ENCODE peak calls at places on chromosomes 5 and 9, in four cellular contexts. C, E, P and L are unnamed samples. For H3K27me3 and H3K4me1, the result is how much of the 10 kb centered on the place peaks cover.

GRCh38 chr9:131661954-131662621 is 77.8 kb downstream of the RAPGEF1 start:
- DNase-seq in E (no peak), P (no peak), C (no peak), L (no peak)

GRCh38 chr9:118302721-118303120 is 598.5 kb downstream of the TLR4 start:
- DNase-seq in C (no peak), P (no peak), E (no peak), L (no peak)

GRCh38 chr5:171269717-171270116 is 39.3 kb upstream of the TLX3 start:
- DNase-seq in P (peak), E (no peak), C (no peak), L (no peak)

GRCh38 chr5:74040065-74040551 is 414.1 kb downstream of the ARHGEF28 start:
- DNase-seq in E (peak), C (no peak), P (no peak), L (no peak)

GRCh38 chr9:34514816-34515215 is 8.0 kb downstream of the ENHO start:
- DNase-seq in E (no peak), C (no peak), P (no peak), L (no peak)

GRCh38 chr9:121972501-121972981 is 120.6 kb downstream of the TTLL11 start:
- DNase-seq in C (no peak), E (no peak), P (peak), L (no peak)

GRCh38 chr5:53381-54174 is 38.4 kb upstream of the PLEKHG4B start:
- DNase-seq in E (peak), P (no peak), C (peak), L (no peak)

GRCh38 chr5:38872826-38873225 is 27.0 kb downstream of the OSMR start:
- DNase-seq in E (no peak), P (no peak), C (no peak), L (no peak)

GRCh38 chr9:107070591-107070990 is 207.6 kb downstream of the ZNF462 start:
- DNase-seq in E (no peak), C (no peak), P (no peak), L (no peak)

GRCh38 chr9:81384911-81385310 is 304.4 kb downstream of the TLE1 start:
- DNase-seq in C (no peak), P (no peak), E (no peak), L (no peak)

GRCh38 chr9:123376218-123377071 is 20.4 kb downstream of the CRB2 start:
- DNase-seq in E (no peak), C (no peak), P (no peak), L (no peak)

GRCh38 chr9:123375725-123376132 is 19.7 kb downstream of the CRB2 start:
- DNase-seq in E (peak), C (no peak), P (no peak), L (no peak)

GRCh38 chr9:123377211-123377971 is 21.4 kb downstream of the CRB2 start:
- DNase-seq in C (no peak), P (no peak), E (no peak), L (no peak)

GRCh38 chr9:123378956-123379660 is 23.1 kb downstream of the CRB2 start:
- DNase-seq in C (no peak), P (no peak), E (no peak), L (no peak)

DNA sequence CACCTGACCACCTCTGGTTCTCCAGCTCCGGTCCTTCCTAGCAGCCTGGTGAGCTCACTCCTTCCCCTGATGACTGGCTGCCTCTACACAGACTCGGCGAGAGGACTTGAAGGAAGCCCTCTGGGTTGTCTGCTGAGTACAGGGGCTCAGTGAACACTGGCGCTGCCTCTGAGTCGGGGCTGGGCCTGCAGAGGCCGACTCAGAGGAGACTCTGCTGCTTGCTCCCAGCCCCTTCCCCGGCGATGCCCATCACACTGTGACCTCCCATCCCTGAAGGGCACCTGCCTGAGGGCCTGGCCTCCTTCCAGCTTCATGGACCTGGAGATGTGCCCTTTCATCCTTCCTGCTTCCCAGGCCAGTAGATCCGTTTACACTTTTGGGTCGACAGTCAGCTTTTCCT is 22.0 kb downstream of the CRB2 start:
- DNase-seq in E (no peak), C (no peak), P (no peak), L (no peak)
- H3K27me3 ChIP-seq in E (under half), C (under half), P (under half), L (under half)

GRCh38 chr5:59765446-59765845 is 128.1 kb downstream of the PDE4D start:
- DNase-seq in C (no peak), E (no peak), P (no peak), L (no peak)
- H3K4me1 ChIP-seq in C (under half), E (under half), P (under half), L (under half)

DNA sequence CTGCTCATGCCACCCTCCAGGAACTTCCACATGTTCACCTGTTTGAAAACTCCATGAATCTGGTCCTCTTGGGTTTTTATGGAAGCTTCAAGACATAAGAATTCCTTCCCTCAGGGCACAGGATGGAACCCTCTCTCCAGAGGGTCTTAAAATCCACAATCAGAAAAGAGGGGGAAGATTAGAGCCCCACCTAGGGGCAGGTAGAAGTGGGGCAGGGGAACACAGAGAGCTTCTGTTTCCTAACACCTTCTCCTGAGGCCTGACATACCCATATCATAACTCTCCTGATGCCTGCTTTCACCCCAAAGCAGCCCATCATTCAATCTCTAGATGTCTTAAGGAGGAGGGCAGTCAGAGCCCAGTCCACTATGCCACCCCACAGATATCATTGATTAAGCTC is 1087.7 kb upstream of the ARRDC3 start:
- DNase-seq in C (no peak), E (no peak), P (no peak), L (no peak)
- TF ChIP-seq CTCF in C (peak), E (no peak), P (no peak), L (no peak)

GRCh38 chr9:13448482-13448881 is 169.0 kb upstream of the MPDZ start:
- DNase-seq in P (no peak), E (no peak), C (no peak), L (no peak)

GRCh38 chr9:13446935-13447334 is 167.4 kb upstream of the MPDZ start:
- DNase-seq in E (no peak), P (no peak), C (no peak), L (no peak)

GRCh38 chr9:13446261-13446660 is 166.8 kb upstream of the MPDZ start:
- DNase-seq in C (no peak), P (no peak), E (no peak), L (no peak)

GRCh38 chr9:13445123-13445522 is 165.6 kb upstream of the MPDZ start:
- DNase-seq in P (no peak), E (no peak), C (no peak), L (no peak)

GRCh38 chr9:13447551-13448422 is 168.3 kb upstream of the MPDZ start:
- DNase-seq in E (no peak), P (no peak), C (no peak), L (no peak)
- H3K27me3 ChIP-seq in E (under half), P (under half), C (under half), L (under half)

GRCh38 chr9:129166962-129167557 is 11.0 kb downstream of the IER5L start:
- DNase-seq in P (peak), E (peak), C (peak), L (no peak)
- H3K4me1 ChIP-seq in P (half or more), E (under half), C (under half), L (under half)

DNA sequence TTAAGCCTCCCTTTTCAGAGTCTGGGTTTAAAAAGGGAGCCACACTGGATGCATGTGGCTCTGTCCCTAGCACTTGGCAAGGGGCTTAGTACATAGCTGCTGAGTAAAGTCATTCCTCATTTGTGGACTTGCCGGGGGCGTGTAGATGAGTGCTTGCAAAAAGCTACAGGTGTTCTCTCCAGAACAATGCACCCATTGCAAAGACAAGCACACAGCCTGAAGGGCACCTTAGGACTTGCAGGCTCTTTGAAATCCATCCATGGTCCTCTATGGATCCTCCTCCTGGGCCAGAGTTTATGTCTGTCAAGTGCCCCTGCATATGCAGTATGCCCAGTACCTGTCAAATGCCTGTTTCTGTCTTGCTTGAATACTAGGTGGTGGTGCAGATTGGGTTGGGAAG is 18.3 kb upstream of the SMIM32 start:
- DNase-seq in E (no peak), C (no peak), P (no peak), L (no peak)
- TF ChIP-seq CTCF in E (no peak), C (no peak), P (no peak), L (no peak)